ENCODE peak calls at places on chromosome 13, in seven cellular contexts. K, S, I, R, N, U and H are unnamed samples.

GRCh38 chr13:31957772-31958171 is 73.8 kb upstream of the FRY start:
- DNase-seq in I (no peak), K (no peak), U (no peak), N (no peak), S (no peak), R (no peak), H (no peak)

GRCh38 chr13:100039740-100040139 is 49.2 kb upstream of the PCCA start:
- DNase-seq in R (peak; percentile 21), I (no peak), U (peak; percentile 2), K (no peak), S (no peak), N (no peak), H (no peak)

GRCh38 chr13:73089216-73089615 is 30.4 kb downstream of the KLF5 start:
- DNase-seq in U (no peak), K (no peak), S (no peak), R (no peak), N (no peak), I (no peak), H (no peak)

GRCh38 chr13:32594339-32594738 is 8.1 kb downstream of the PDS5B start:
- DNase-seq in S (no peak), R (peak; percentile 14), U (peak; percentile 22), K (no peak), I (no peak), N (no peak), H (no peak)

GRCh38 chr13:33126909-33127607 is 110.8 kb downstream of the KL start:
- DNase-seq in U (peak; percentile 52), R (no peak), I (no peak), K (no peak), N (peak; percentile 15), S (no peak), H (peak; percentile 79)

GRCh38 chr13:97934590-97934989 is 18.9 kb upstream of the IPO5 start:
- DNase-seq in K (no peak), S (no peak), U (peak; percentile 42), I (no peak), N (no peak), R (no peak), H (no peak)

GRCh38 chr13:42367836-42368235 is 95.9 kb downstream of the AKAP11 start:
- DNase-seq in S (no peak), U (no peak), R (peak; percentile 56), I (no peak), N (no peak), K (no peak), H (no peak)

GRCh38 chr13:68368922-68369321 is 1138.8 kb upstream of the PCDH9 start:
- DNase-seq in I (no peak), U (no peak), R (no peak), K (no peak), N (no peak), S (no peak), H (no peak)

GRCh38 chr13:96817336-96817941 is 176.8 kb downstream of the OXGR1 start:
- DNase-seq in S (no peak), K (no peak), I (no peak), U (no peak), N (no peak), R (peak; percentile 33), H (peak; percentile 37)

GRCh38 chr13:110108348-110109139 is 198.4 kb downstream of the COL4A1 start:
- DNase-seq in U (peak; percentile 78), I (peak; percentile 70), K (no peak), N (peak; percentile 83), S (peak; percentile 94), R (peak; percentile 92), H (peak; percentile 89)

GRCh38 chr13:99961634-99962033 is 9.9 kb downstream of the ZIC5 start:
- DNase-seq in R (no peak), K (no peak), S (no peak), I (no peak), N (no peak), U (no peak), H (no peak)

GRCh38 chr13:47455581-47455980 is 545.5 kb downstream of the SUCLA2 start:
- DNase-seq in K (no peak), U (no peak), S (peak; percentile 31), N (no peak), R (no peak), I (no peak), H (peak; percentile 20)